ENCODE peak calls at places on chromosome 1, in eight cellular contexts. I is A549, Z is GM12878, C is endothelial cell of umbilical vein, K is H1, Y is K562, M is HCT116, T is HepG2. H is an unnamed sample.
A peak's percentile ranks its signal among the peaks of the same experiment; 100 is the strongest.

GRCh38 chr1:37606481-37607263 is 10.9 kb upstream of the GNL2 start:
- DNase-seq in I (no peak), Z (no peak), C (no peak), K (no peak), Y (no peak), M (no peak), T (no peak), H (peak; percentile 15)

GRCh38 chr1:229758101-229759036 is 132.3 kb downstream of the URB2 start:
- DNase-seq in I (no peak), Z (no peak), C (no peak), K (no peak), Y (no peak), M (no peak), T (no peak), H (no peak)

GRCh38 chr1:210252621-210253041 is 20.0 kb downstream of the SERTAD4 start:
- DNase-seq in I (no peak), Z (no peak), C (no peak), K (peak; percentile 68), Y (no peak), M (no peak), T (no peak), H (no peak)

GRCh38 chr1:70112838-70113237 is 92.5 kb downstream of the LRRC40 start:
- DNase-seq in I (peak; percentile 2), Z (no peak), C (no peak), K (no peak), Y (peak; percentile 28), M (no peak), T (no peak), H (peak; percentile 9)

GRCh38 chr1:117654485-117655219 is 48.8 kb downstream of the TENT5C start:
- DNase-seq in I (no peak), Z (peak; percentile 89), C (no peak), K (no peak), Y (no peak), M (no peak), T (peak; percentile 8), H (peak; percentile 32)

GRCh38 chr1:198155253-198155652 is 1.5 kb upstream of the NEK7 start:
- DNase-seq in I (peak; percentile 32), Z (no peak), C (peak; percentile 88), K (no peak), Y (no peak), M (peak; percentile 28), T (no peak), H (no peak)

GRCh38 chr1:3460653-3461237 is 6.3 kb downstream of the ARHGEF16 start:
- DNase-seq in I (no peak), Z (no peak), C (no peak), K (no peak), Y (no peak), M (no peak), T (peak; percentile 70), H (no peak)

GRCh38 chr1:232837085-232837484 is 31.9 kb downstream of the MAP10 start:
- DNase-seq in I (peak; percentile 28), Z (no peak), C (no peak), K (no peak), Y (no peak), M (no peak), T (no peak), H (no peak)

GRCh38 chr1:237748192-237748591 is 142.5 kb downstream of the ZP4 start:
- DNase-seq in I (no peak), Z (no peak), C (no peak), K (no peak), Y (no peak), M (no peak), T (no peak), H (peak; percentile 38)

GRCh38 chr1:188237573-188238353 is 1409.0 kb downstream of the PLA2G4A start:
- DNase-seq in I (peak; percentile 80), Z (no peak), C (peak; percentile 79), K (no peak), Y (no peak), M (peak; percentile 45), T (no peak), H (no peak)

GRCh38 chr1:116534014-116534739 is 36.6 kb downstream of the CD58 start:
- DNase-seq in I (no peak), Z (no peak), C (no peak), K (no peak), Y (no peak), M (no peak), T (no peak), H (no peak)

GRCh38 chr1:66778266-66778665 is 22.8 kb downstream of the INSL5 start:
- DNase-seq in I (no peak), Z (no peak), C (no peak), K (no peak), Y (no peak), M (no peak), T (no peak), H (no peak)

GRCh38 chr1:55067022-55067781 is 27.9 kb downstream of the PCSK9 start:
- DNase-seq in I (no peak), Z (no peak), C (no peak), K (no peak), Y (no peak), M (no peak), T (no peak), H (no peak)

GRCh38 chr1:88079036-88079435 is 605.0 kb upstream of the PKN2 start:
- DNase-seq in I (no peak), Z (no peak), C (peak; percentile 8), K (no peak), Y (no peak), M (peak; percentile 15), T (peak; percentile 18), H (peak; percentile 6)

GRCh38 chr1:160325252-160325651 is 17.8 kb downstream of the COPA start:
- DNase-seq in I (no peak), Z (no peak), C (no peak), K (no peak), Y (no peak), M (no peak), T (no peak), H (no peak)

GRCh38 chr1:156725683-156726280 is 2.5 kb upstream of the METTL25B start:
- DNase-seq in I (peak; percentile 89), Z (peak; percentile 64), C (peak; percentile 86), K (no peak), Y (peak; percentile 98), M (peak; percentile 83), T (peak; percentile 84), H (peak; percentile 93)

GRCh38 chr1:161198206-161198876 is 513 bp downstream of the ADAMTS4 start:
- DNase-seq in I (no peak), Z (no peak), C (peak; percentile 62), K (no peak), Y (peak; percentile 56), M (no peak), T (peak; percentile 56), H (no peak)

GRCh38 chr1:228236744-228237143 is 28.9 kb downstream of the OBSCN start:
- DNase-seq in I (peak; percentile 42), Z (no peak), C (peak; percentile 62), K (no peak), Y (peak; percentile 76), M (peak; percentile 13), T (peak; percentile 55), H (peak; percentile 63)

GRCh38 chr1:5891736-5892135 is 100.5 kb downstream of the NPHP4 start:
- DNase-seq in I (no peak), Z (no peak), C (no peak), K (no peak), Y (no peak), M (no peak), T (no peak), H (no peak)

GRCh38 chr1:162922196-162922595 is 61.2 kb upstream of the CCDC190 start:
- DNase-seq in I (no peak), Z (no peak), C (peak; percentile 24), K (no peak), Y (no peak), M (no peak), T (no peak), H (no peak)

GRCh38 chr1:178094752-178095645 is 1.1 kb downstream of the RASAL2 start:
- DNase-seq in I (no peak), Z (no peak), C (peak; percentile 51), K (no peak), Y (no peak), M (no peak), T (no peak), H (no peak)

GRCh38 chr1:184941735-184942134 is 32.6 kb downstream of the NIBAN1 start:
- DNase-seq in I (no peak), Z (peak; percentile 44), C (no peak), K (no peak), Y (no peak), M (no peak), T (no peak), H (no peak)
- TF ChIP-seq MAX in I (no peak), Z (no peak), C (no peak), K (no peak), Y (no peak), M (no peak), T (no peak), H (no peak)

DNA sequence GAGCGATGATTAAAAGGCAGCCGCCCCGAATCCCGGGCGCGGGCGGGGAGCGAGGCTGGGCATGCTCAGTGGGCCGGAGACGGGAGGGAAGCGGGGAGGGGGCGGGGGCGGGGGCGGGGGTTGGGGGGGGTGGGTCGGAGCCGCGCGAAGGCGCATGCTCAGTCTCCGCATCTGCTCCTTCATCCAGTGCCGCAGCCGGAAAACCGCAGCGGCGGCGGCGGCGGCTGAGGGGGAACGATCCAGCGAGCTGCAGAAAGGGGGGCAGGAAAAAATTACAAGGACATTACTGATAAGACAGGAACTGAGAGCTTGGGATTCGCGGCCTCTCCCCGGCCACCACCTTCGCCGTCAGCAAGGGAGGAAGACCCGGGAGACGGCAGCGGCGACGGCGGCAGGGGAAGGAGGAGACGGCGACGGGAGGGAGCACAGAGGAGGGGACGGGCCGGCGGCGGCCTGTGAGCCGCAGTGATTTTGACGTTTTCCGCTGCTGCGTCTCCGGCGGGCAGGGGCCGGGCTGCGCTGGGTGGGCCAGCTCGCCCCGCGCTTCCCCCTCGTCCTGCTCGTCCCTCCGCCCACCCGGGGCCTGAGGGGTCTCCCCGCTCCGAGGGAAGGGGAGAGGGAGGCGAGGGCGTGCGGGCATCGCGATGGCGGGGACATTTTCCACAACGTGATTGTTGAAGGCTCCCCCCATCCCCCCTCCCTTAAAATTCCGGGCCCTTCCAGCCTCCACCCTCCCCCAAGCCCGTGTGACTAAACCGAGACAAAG is at the start of gene CAMSAP2:
- DNase-seq in I (peak; percentile 84), Z (no peak), C (peak; percentile 90), K (no peak), Y (peak; percentile 90), M (peak; percentile 34), T (peak; percentile 68), H (peak; percentile 74)
- TF ChIP-seq POLR2A in I (peak; percentile 31), Z (peak; percentile 71), C (peak; percentile 81), K (peak; percentile 91), Y (no peak), M (peak; percentile 53), T (peak; percentile 67), H (no peak)

DNA sequence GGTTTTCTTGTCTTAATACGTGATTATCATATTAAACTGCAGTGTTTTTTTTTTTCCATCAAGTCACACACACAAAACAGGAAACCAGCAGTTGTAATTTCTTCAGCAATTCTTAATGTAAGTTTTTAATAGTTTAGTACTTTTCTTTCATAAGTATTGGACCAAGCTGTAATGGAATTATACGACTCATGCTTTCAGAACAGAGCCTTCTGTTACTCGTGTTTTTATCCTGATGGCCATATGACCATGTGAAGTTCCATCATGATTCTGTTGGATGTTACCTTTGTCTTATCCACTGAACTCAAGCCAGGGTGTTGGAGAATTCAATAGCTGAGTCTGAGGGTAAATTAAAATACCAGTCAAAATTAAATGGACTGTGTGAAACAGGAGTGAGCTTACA is 72.0 kb upstream of the S1PR1 start:
- DNase-seq in I (no peak), Z (no peak), C (no peak), K (no peak), Y (no peak), M (no peak), T (no peak), H (no peak)
- H3K4me3 ChIP-seq in I (no peak overlapping the region), Z (no peak overlapping the region), C (no peak overlapping the region), K (no peak overlapping the region), Y (no peak overlapping the region), M (no peak overlapping the region), T (no peak overlapping the region), H (no peak overlapping the region)

GRCh38 chr1:185735667-185736105 is 1.5 kb downstream of the HMCN1 start:
- DNase-seq in I (no peak), Z (no peak), C (peak; percentile 67), K (no peak), Y (no peak), M (no peak), T (no peak), H (no peak)
- TF ChIP-seq MAX in I (no peak), Z (no peak), C (no peak), K (no peak), Y (no peak), M (no peak), T (no peak), H (no peak)